ENCODE peak calls at places on chromosome 1, in nine cellular contexts. One of them, this sample, is unnamed.

GRCh38 chr1:11940260-11940921 is 5.9 kb downstream of the PLOD1 start:
- DNase-seq in IMR-90: peak; percentile 13
- DNase-seq in endothelial cell of umbilical vein: no peak
- DNase-seq in neuronal stem cell: no peak
- DNase-seq in astrocyte: no peak
- DNase-seq in H9: no peak
- DNase-seq in lower lobe of right lung: no peak
- DNase-seq in dorsolateral prefrontal cortex: peak; percentile 77
- DNase-seq in K562: no peak
- DNase-seq in this sample: no peak

GRCh38 chr1:178540646-178541045 is 27.7 kb downstream of the TEX35 start:
- DNase-seq in H9: no peak
- DNase-seq in astrocyte: peak; percentile 73
- DNase-seq in K562: no peak
- DNase-seq in neuronal stem cell: no peak
- DNase-seq in dorsolateral prefrontal cortex: peak; percentile 80
- DNase-seq in lower lobe of right lung: no peak
- DNase-seq in endothelial cell of umbilical vein: no peak
- DNase-seq in IMR-90: peak; percentile 94
- DNase-seq in this sample: no peak

GRCh38 chr1:9891207-9891606 is 18.9 kb downstream of the CTNNBIP1 start:
- DNase-seq in endothelial cell of umbilical vein: peak; percentile 42
- DNase-seq in lower lobe of right lung: no peak
- DNase-seq in K562: no peak
- DNase-seq in IMR-90: peak; percentile 26
- DNase-seq in neuronal stem cell: no peak
- DNase-seq in H9: no peak
- DNase-seq in astrocyte: peak; percentile 46
- DNase-seq in dorsolateral prefrontal cortex: no peak
- DNase-seq in this sample: no peak

GRCh38 chr1:112708002-112708448 is 1.1 kb upstream of the RHOC start:
- DNase-seq in H9: no peak
- DNase-seq in K562: no peak
- DNase-seq in dorsolateral prefrontal cortex: no peak
- DNase-seq in lower lobe of right lung: no peak
- DNase-seq in neuronal stem cell: no peak
- DNase-seq in IMR-90: no peak
- DNase-seq in endothelial cell of umbilical vein: no peak
- DNase-seq in astrocyte: no peak
- DNase-seq in this sample: no peak

GRCh38 chr1:112909847-112910246 is 46.1 kb downstream of the SLC16A1 start:
- DNase-seq in dorsolateral prefrontal cortex: no peak
- DNase-seq in IMR-90: no peak
- DNase-seq in lower lobe of right lung: no peak
- DNase-seq in astrocyte: no peak
- DNase-seq in K562: no peak
- DNase-seq in neuronal stem cell: no peak
- DNase-seq in H9: no peak
- DNase-seq in endothelial cell of umbilical vein: no peak
- DNase-seq in this sample: no peak

GRCh38 chr1:220326578-220326977 is 54.3 kb upstream of the RAB3GAP2 start:
- DNase-seq in IMR-90: peak; percentile 13
- DNase-seq in K562: no peak
- DNase-seq in neuronal stem cell: no peak
- DNase-seq in endothelial cell of umbilical vein: no peak
- DNase-seq in H9: peak; percentile 43
- DNase-seq in dorsolateral prefrontal cortex: no peak
- DNase-seq in astrocyte: peak; percentile 78
- DNase-seq in lower lobe of right lung: no peak
- DNase-seq in this sample: no peak

GRCh38 chr1:72284084-72284397 is 1.7 kb upstream of the NEGR1 start:
- DNase-seq in IMR-90: no peak
- DNase-seq in neuronal stem cell: no peak
- DNase-seq in astrocyte: no peak
- DNase-seq in H9: peak; percentile 64
- DNase-seq in K562: no peak
- DNase-seq in dorsolateral prefrontal cortex: no peak
- DNase-seq in lower lobe of right lung: no peak
- DNase-seq in endothelial cell of umbilical vein: no peak
- DNase-seq in this sample: no peak

GRCh38 chr1:202009326-202010031 is 908 bp upstream of the ELF3 start:
- DNase-seq in astrocyte: peak; percentile 36
- DNase-seq in lower lobe of right lung: peak; percentile 56
- DNase-seq in IMR-90: peak; percentile 76
- DNase-seq in dorsolateral prefrontal cortex: peak; percentile 90
- DNase-seq in H9: peak; percentile 81
- DNase-seq in K562: peak; percentile 88
- DNase-seq in endothelial cell of umbilical vein: peak; percentile 60
- DNase-seq in neuronal stem cell: peak; percentile 84
- DNase-seq in this sample: peak; percentile 68

GRCh38 chr1:166843769-166844596 is 4.7 kb downstream of the POGK start:
- DNase-seq in IMR-90: peak; percentile 14
- DNase-seq in neuronal stem cell: no peak
- DNase-seq in endothelial cell of umbilical vein: peak; percentile 19
- DNase-seq in lower lobe of right lung: no peak
- DNase-seq in H9: no peak
- DNase-seq in K562: no peak
- DNase-seq in astrocyte: peak; percentile 4
- DNase-seq in dorsolateral prefrontal cortex: peak; percentile 52
- DNase-seq in this sample: no peak

GRCh38 chr1:221824025-221824424 is 82.1 kb upstream of the DUSP10 start:
- DNase-seq in dorsolateral prefrontal cortex: no peak
- DNase-seq in endothelial cell of umbilical vein: peak; percentile 85
- DNase-seq in lower lobe of right lung: no peak
- DNase-seq in H9: no peak
- DNase-seq in astrocyte: peak; percentile 84
- DNase-seq in IMR-90: peak; percentile 80
- DNase-seq in K562: no peak
- DNase-seq in neuronal stem cell: no peak
- DNase-seq in this sample: no peak
- H3K27ac ChIP-seq in dorsolateral prefrontal cortex: no peak overlapping the region
- H3K27ac ChIP-seq in endothelial cell of umbilical vein: no peak overlapping the region
- H3K27ac ChIP-seq in lower lobe of right lung: no peak overlapping the region
- H3K27ac ChIP-seq in H9: no peak overlapping the region
- H3K27ac ChIP-seq in astrocyte: peak overlapping the region; percentile 20
- H3K27ac ChIP-seq in IMR-90: no peak overlapping the region
- H3K27ac ChIP-seq in K562: no peak overlapping the region
- H3K27ac ChIP-seq in neuronal stem cell: no peak overlapping the region
- H3K27ac ChIP-seq in this sample: no peak overlapping the region

GRCh38 chr1:206803221-206803730 is 31.0 kb upstream of the IL10 start:
- DNase-seq in H9: no peak
- DNase-seq in neuronal stem cell: no peak
- DNase-seq in dorsolateral prefrontal cortex: no peak
- DNase-seq in K562: no peak
- DNase-seq in IMR-90: no peak
- DNase-seq in lower lobe of right lung: no peak
- DNase-seq in astrocyte: no peak
- DNase-seq in endothelial cell of umbilical vein: no peak
- DNase-seq in this sample: peak; percentile 27
- H3K27ac ChIP-seq in H9: no peak overlapping the region
- H3K27ac ChIP-seq in neuronal stem cell: no peak overlapping the region
- H3K27ac ChIP-seq in dorsolateral prefrontal cortex: no peak overlapping the region
- H3K27ac ChIP-seq in K562: no peak overlapping the region
- H3K27ac ChIP-seq in IMR-90: no peak overlapping the region
- H3K27ac ChIP-seq in lower lobe of right lung: peak overlapping the region; percentile 64
- H3K27ac ChIP-seq in astrocyte: no peak overlapping the region
- H3K27ac ChIP-seq in endothelial cell of umbilical vein: no peak overlapping the region
- H3K27ac ChIP-seq in this sample: no peak overlapping the region

DNA sequence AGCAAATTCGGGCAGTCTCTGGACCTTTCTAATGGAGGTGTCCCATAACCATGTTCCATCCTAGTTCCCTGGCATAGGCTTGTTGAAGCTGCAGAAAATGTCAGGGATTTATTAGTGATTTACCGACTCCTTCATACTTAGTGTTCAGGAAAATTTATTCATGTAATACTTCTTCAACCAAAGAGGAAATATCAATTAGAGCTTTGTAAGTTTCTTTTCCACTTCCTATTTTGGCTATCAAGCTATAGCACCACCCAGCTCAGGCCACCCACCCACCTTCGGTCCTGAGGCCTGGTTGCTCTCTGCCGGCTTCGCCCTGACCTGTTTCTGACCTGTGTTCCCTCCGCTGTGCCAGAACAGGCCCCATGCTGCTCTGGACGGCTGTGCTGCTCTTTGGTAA is at the start of gene FCRL6:
- DNase-seq in dorsolateral prefrontal cortex: no peak
- DNase-seq in neuronal stem cell: no peak
- DNase-seq in endothelial cell of umbilical vein: no peak
- DNase-seq in H9: no peak
- DNase-seq in IMR-90: no peak
- DNase-seq in lower lobe of right lung: no peak
- DNase-seq in astrocyte: no peak
- DNase-seq in K562: no peak
- DNase-seq in this sample: no peak
- H3K27ac ChIP-seq in dorsolateral prefrontal cortex: no peak within 1 kb of the TSS
- H3K27ac ChIP-seq in neuronal stem cell: no peak within 1 kb of the TSS
- H3K27ac ChIP-seq in endothelial cell of umbilical vein: no peak within 1 kb of the TSS
- H3K27ac ChIP-seq in H9: no peak within 1 kb of the TSS
- H3K27ac ChIP-seq in IMR-90: no peak within 1 kb of the TSS
- H3K27ac ChIP-seq in lower lobe of right lung: no peak within 1 kb of the TSS
- H3K27ac ChIP-seq in astrocyte: no peak within 1 kb of the TSS
- H3K27ac ChIP-seq in K562: no peak within 1 kb of the TSS
- H3K27ac ChIP-seq in this sample: no peak within 1 kb of the TSS

DNA sequence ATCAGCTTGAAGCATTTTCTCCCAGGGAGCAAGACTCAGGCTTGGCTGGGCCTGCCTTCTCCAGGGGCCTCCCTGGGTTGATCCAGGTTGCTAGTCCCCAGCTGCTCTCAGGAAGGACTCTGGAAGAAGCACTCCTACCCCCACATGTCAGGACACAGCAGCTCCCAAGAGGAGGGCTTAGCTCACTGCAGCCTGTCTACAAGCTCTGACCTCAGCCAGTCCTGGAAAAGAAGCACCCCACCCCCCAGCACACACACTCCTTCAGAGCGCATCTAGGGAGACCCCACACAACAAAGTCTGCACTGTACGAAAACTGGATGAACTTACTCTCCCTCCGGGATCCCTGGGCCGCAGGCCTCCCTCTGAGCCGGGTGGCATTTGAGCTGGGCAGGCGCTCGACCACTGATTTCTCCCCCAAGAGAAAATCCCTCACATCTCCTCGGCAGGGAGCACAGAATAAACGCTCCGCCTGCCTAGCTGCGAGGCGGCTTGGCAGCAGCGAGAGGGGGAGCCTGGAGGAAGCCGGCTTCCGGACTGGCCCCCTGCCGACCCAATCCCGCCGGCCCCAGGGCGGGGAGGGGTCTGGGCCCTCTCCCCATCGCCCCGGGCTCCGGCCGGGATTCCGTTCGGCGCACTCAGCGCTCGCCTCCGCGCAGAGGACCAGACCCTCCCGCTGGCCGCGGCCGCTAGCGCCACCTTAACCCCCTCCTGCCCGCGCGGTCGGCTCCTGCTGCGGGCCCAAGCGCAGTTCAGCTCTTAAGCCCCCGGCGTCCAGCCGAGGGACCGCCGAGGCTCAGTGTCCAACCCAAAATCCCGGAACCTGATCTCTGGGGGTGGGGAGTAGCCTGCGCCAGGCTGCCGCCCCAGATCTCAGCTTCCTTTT is at the start of gene KCNA2:
- DNase-seq in K562: no peak
- DNase-seq in dorsolateral prefrontal cortex: peak; percentile 72
- DNase-seq in endothelial cell of umbilical vein: peak; percentile 10
- DNase-seq in lower lobe of right lung: no peak
- DNase-seq in IMR-90: no peak
- DNase-seq in astrocyte: peak; percentile 2
- DNase-seq in neuronal stem cell: peak; percentile 66
- DNase-seq in H9: peak; percentile 71
- DNase-seq in this sample: no peak
- H3K27ac ChIP-seq in K562: no peak within 1 kb of the TSS
- H3K27ac ChIP-seq in dorsolateral prefrontal cortex: peak within 1 kb of the TSS; percentile 73
- H3K27ac ChIP-seq in endothelial cell of umbilical vein: no peak within 1 kb of the TSS
- H3K27ac ChIP-seq in lower lobe of right lung: no peak within 1 kb of the TSS
- H3K27ac ChIP-seq in IMR-90: no peak within 1 kb of the TSS
- H3K27ac ChIP-seq in astrocyte: no peak within 1 kb of the TSS
- H3K27ac ChIP-seq in neuronal stem cell: no peak within 1 kb of the TSS
- H3K27ac ChIP-seq in H9: no peak within 1 kb of the TSS
- H3K27ac ChIP-seq in this sample: no peak within 1 kb of the TSS